ENCODE peak calls at places on chromosomes 4 and X, in seven cellular contexts. B is tibial artery, Q is A673, L is tibial nerve, O is SK-N-SH, C is A549, M is kidney. D is an unnamed sample. For H3K4me1, the result is how much of the 10 kb centered on the place peaks cover.

GRCh38 chr4:116391020-116391419 is 694.4 kb downstream of the TRAM1L1 start:
- DNase-seq in L (no peak), C (no peak), B (no peak), M (no peak), O (no peak), Q (no peak), D (no peak)

GRCh38 chr4:71201817-71202576 is 136.8 kb upstream of the SLC4A4 start:
- DNase-seq in Q (no peak), C (no peak), B (no peak), M (no peak), L (no peak), O (no peak), D (no peak)

GRCh38 chr4:186226521-186227189 is 652 bp upstream of the KLKB1 start:
- DNase-seq in B (no peak), O (no peak), C (no peak), Q (no peak), L (no peak), M (peak), D (no peak)

GRCh38 chr4:95085118-95085833 is 327.5 kb downstream of the BMPR1B start:
- DNase-seq in B (no peak), L (no peak), O (no peak), Q (no peak), C (peak), M (no peak), D (no peak)

GRCh38 chr4:142452132-142452855 is 393.8 kb downstream of the INPP4B start:
- DNase-seq in Q (no peak), L (no peak), O (no peak), C (no peak), B (no peak), M (no peak), D (no peak)

GRCh38 chr4:73451978-73452747 is 16.1 kb downstream of the AFP start:
- DNase-seq in B (no peak), Q (no peak), O (no peak), L (no peak), C (no peak), M (no peak), D (no peak)

GRCh38 chrX:49257846-49258748 is 6.4 kb downstream of the FOXP3 start:
- DNase-seq in O (no peak), L (no peak), C (no peak), M (peak), Q (no peak), B (no peak), D (no peak)

GRCh38 chr4:154506253-154506652 is 14.7 kb upstream of the DCHS2 start:
- DNase-seq in O (peak), L (no peak), Q (peak), C (peak), B (no peak), M (no peak), D (no peak)

GRCh38 chr4:111605111-111605510 is 540.1 kb upstream of the FAM241A start:
- DNase-seq in B (no peak), M (no peak), Q (no peak), C (no peak), O (no peak), L (no peak), D (no peak)

GRCh38 chr4:58723954-58724353 is 1613.8 kb upstream of the IGFBP7 start:
- DNase-seq in C (no peak), B (no peak), M (peak), Q (no peak), O (no peak), L (no peak), D (no peak)

GRCh38 chr4:88211473-88212252 is 53.2 kb upstream of the ABCG2 start:
- DNase-seq in L (no peak), C (peak), B (no peak), M (no peak), Q (peak), O (peak), D (peak)

GRCh38 chrX:7074135-7074907 is 73.2 kb upstream of the STS start:
- DNase-seq in C (no peak), L (no peak), M (no peak), B (no peak), Q (no peak), O (no peak), D (no peak)

GRCh38 chrX:57771689-57772088 is 91.6 kb upstream of the NLRP2B start:
- DNase-seq in Q (no peak), B (no peak), C (no peak), M (no peak), O (no peak), L (no peak), D (no peak)

GRCh38 chrX:78452356-78452755 is 124.9 kb upstream of the CYSLTR1 start:
- DNase-seq in B (no peak), L (no peak), M (no peak), C (no peak), Q (no peak), O (no peak), D (no peak)

GRCh38 chr4:26999689-27000088 is 139.0 kb downstream of the STIM2 start:
- DNase-seq in B (no peak), Q (no peak), O (no peak), L (no peak), M (no peak), C (no peak), D (no peak)

GRCh38 chr4:78075986-78076385 is 18.9 kb downstream of the FRAS1 start:
- DNase-seq in M (no peak), C (no peak), B (no peak), Q (no peak), L (no peak), O (no peak), D (no peak)

GRCh38 chr4:122873752-122874151 is 47.1 kb downstream of the FGF2 start:
- DNase-seq in M (no peak), L (no peak), O (no peak), B (no peak), C (peak), Q (no peak), D (no peak)

GRCh38 chr4:127622923-127623754 is 9.6 kb upstream of the INTU start:
- DNase-seq in L (no peak), Q (peak), O (peak), C (peak), M (peak), B (peak), D (no peak)

GRCh38 chr4:183448436-183448835 is 4.0 kb downstream of the CDKN2AIP start:
- DNase-seq in M (no peak), B (no peak), L (no peak), O (no peak), Q (no peak), C (no peak), D (no peak)

GRCh38 chr4:11418610-11419009 is 10.1 kb downstream of the HS3ST1 start:
- DNase-seq in L (no peak), B (no peak), Q (no peak), C (peak), M (no peak), O (no peak), D (no peak)

GRCh38 chr4:154984148-154984547 is 203.1 kb downstream of the RBM46 start:
- DNase-seq in O (no peak), B (no peak), L (no peak), M (no peak), C (no peak), Q (no peak), D (no peak)

GRCh38 chr4:129358571-129358970 is 262.6 kb downstream of the C4orf33 start:
- DNase-seq in C (no peak), M (no peak), Q (peak), L (no peak), B (no peak), O (no peak), D (no peak)

GRCh38 chrX:39016551-39016950 is 215.3 kb downstream of the MID1IP1 start:
- DNase-seq in B (no peak), L (no peak), O (no peak), M (no peak), Q (no peak), C (no peak), D (no peak)
- H3K4me1 ChIP-seq in B (under half), L (under half), O (under half), M (under half), Q (under half), C (under half), D (under half)

GRCh38 chrX:13762015-13762414 is 27.5 kb downstream of the OFD1 start:
- DNase-seq in M (no peak), L (no peak), B (no peak), C (no peak), Q (no peak), O (no peak), D (no peak)
- H3K4me3 ChIP-seq in M (no peak), L (no peak), B (no peak), C (no peak), Q (no peak), O (no peak), D (no peak)

DNA sequence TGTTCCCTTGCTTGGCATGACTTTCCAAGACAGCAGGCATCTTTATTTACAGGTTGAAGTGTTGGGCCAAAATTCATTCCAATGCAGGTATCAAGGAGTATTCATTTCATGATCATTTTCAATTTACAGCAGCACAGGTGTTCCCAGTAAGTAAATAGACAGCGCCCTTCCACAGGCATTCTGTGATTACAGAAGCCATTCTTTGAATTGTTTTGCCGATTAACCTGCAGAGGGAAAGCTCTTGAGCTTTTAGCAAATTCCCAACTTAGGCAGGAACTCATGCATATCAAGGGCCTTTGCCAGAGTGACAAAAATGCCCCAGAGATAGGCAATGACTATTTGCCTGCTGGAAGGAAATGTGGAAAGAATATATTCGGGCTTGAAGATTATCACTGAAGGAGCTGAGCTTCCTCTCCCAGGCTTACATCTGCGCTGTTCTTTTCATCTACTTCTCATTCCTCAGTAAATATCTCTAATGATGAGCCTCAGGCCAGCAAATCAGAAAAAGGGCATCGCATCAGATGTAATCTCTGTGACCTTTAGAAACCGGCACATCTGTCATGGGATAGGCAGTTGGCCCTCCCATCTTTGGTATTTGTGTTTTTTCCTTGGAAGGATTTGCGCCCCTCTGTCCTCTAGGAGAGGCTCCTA is 6.7 kb downstream of the TXK start:
- DNase-seq in L (no peak), Q (no peak), C (no peak), M (no peak), O (no peak), B (no peak), D (no peak)
- H3K27ac ChIP-seq in L (no peak), Q (no peak), C (peak), M (no peak), O (peak), B (peak), D (peak)

GRCh38 chr4:79623125-79623905 is 215.3 kb upstream of the GK2 start:
- DNase-seq in M (no peak), Q (no peak), L (no peak), O (no peak), B (peak), C (no peak), D (no peak)
- H3K4me1 ChIP-seq in M (under half), Q (under half), L (under half), O (under half), B (half or more), C (under half), D (under half)

D was measured in lung.